ENCODE peak calls at places on chromosomes 11 and 22, in seven cellular contexts. O, A, E, L, M, R and F are unnamed samples.

GRCh38 chr22:30325724-30326703 is 727 bp downstream of the TBC1D10A start:
- DNase-seq in E (no peak), A (no peak), O (peak), L (peak), R (peak), M (no peak), F (no peak)

GRCh38 chr11:121582296-121582695 is 129.5 kb upstream of the SORL1-AS1 start:
- DNase-seq in L (no peak), O (no peak), M (no peak), R (no peak), A (no peak), E (no peak), F (no peak)

GRCh38 chr11:13224324-13224723 is 53.3 kb upstream of the BMAL1 start:
- DNase-seq in R (no peak), L (no peak), A (no peak), O (no peak), M (no peak), E (no peak), F (no peak)

GRCh38 chr11:31872074-31872440 is 60.9 kb upstream of the PAX6 start:
- DNase-seq in A (no peak), M (no peak), L (no peak), O (no peak), E (no peak), R (no peak), F (no peak)

GRCh38 chr11:113977701-113978100 is 2.8 kb downstream of the HTR3A start:
- DNase-seq in R (no peak), O (no peak), A (no peak), M (no peak), E (no peak), L (peak), F (no peak)

GRCh38 chr22:39176067-39176621 is 23.7 kb upstream of the CBX7 start:
- DNase-seq in O (peak), E (no peak), R (peak), L (no peak), M (peak), A (peak), F (peak)

GRCh38 chr11:129996113-129996870 is 6.3 kb downstream of the PRDM10 start:
- DNase-seq in R (no peak), M (no peak), L (no peak), A (no peak), O (peak), E (no peak), F (no peak)

GRCh38 chr11:79081441-79082124 is 359.2 kb downstream of the TENM4 start:
- DNase-seq in O (no peak), R (no peak), E (no peak), M (no peak), A (no peak), L (no peak), F (no peak)

GRCh38 chr11:77299528-77299993 is 1.9 kb downstream of the GDPD4 start:
- DNase-seq in L (no peak), E (no peak), A (no peak), O (no peak), R (peak), M (no peak), F (no peak)

GRCh38 chr11:44983786-44984185 is 33.1 kb upstream of the TP53I11 start:
- DNase-seq in E (no peak), A (no peak), O (no peak), M (no peak), R (no peak), L (no peak), F (no peak)

GRCh38 chr11:69867076-69868002 is 48.1 kb upstream of the FGF3 start:
- DNase-seq in E (no peak), L (no peak), R (peak), O (no peak), M (no peak), A (no peak), F (no peak)

GRCh38 chr11:65504671-65505433 is 6.0 kb downstream of the MALAT1 start:
- DNase-seq in A (no peak), O (no peak), E (no peak), M (no peak), L (no peak), R (no peak), F (no peak)

GRCh38 chr11:119764108-119764874 is 35.3 kb upstream of the NECTIN1 start:
- DNase-seq in M (peak), R (peak), E (no peak), O (no peak), L (no peak), A (no peak), F (peak)

GRCh38 chr22:36156515-36157419 is 3.8 kb downstream of the APOL3 start:
- DNase-seq in A (peak), E (no peak), L (peak), O (peak), R (peak), M (peak), F (peak)

DNA sequence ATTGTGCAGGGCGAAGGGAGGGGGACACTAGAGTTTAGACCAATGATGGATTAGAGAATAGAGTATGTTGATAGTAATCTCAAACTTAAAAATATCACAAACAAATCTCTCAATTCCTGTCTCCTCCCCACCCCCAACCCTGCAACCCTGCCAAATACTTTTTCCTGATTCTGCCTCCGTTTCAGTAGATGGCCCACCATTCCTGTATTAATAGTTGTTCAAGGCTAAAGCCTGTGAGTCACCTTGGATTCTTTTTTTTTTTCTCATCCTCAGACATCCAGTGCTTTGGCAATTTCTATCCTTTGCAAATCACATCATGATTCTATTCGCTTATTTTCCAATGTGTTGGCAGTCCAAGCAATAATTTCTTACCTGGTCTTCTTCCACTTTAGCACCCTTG is 207.9 kb downstream of the DYNC2H1 start:
- DNase-seq in A (no peak), E (no peak), L (no peak), M (no peak), R (no peak), O (no peak), F (no peak)
- H3K27ac ChIP-seq in A (no peak), E (no peak), L (no peak), M (no peak), R (no peak), O (no peak), F (no peak)

GRCh38 chr22:47841166-47841565 is 1078.7 kb downstream of the TBC1D22A start:
- DNase-seq in R (no peak), A (no peak), L (no peak), M (no peak), E (no peak), O (no peak), F (no peak)

GRCh38 chr22:47835726-47836125 is 1073.3 kb downstream of the TBC1D22A start:
- DNase-seq in O (no peak), M (no peak), R (no peak), A (no peak), L (no peak), E (no peak), F (no peak)

GRCh38 chr22:47839586-47840245 is 1077.3 kb downstream of the TBC1D22A start:
- DNase-seq in M (no peak), O (no peak), L (no peak), R (no peak), E (no peak), A (no peak), F (no peak)

GRCh38 chr22:47836957-47837356 is 1074.5 kb downstream of the TBC1D22A start:
- DNase-seq in E (no peak), L (no peak), M (no peak), O (no peak), A (no peak), R (no peak), F (no peak)

GRCh38 chr22:47837703-47838102 is 1075.3 kb downstream of the TBC1D22A start:
- DNase-seq in M (no peak), E (no peak), A (no peak), O (no peak), R (no peak), L (no peak), F (no peak)
- TF ChIP-seq CTCF in M (peak), E (peak), A (no peak), O (no peak), R (peak), L (no peak), F (peak)

DNA sequence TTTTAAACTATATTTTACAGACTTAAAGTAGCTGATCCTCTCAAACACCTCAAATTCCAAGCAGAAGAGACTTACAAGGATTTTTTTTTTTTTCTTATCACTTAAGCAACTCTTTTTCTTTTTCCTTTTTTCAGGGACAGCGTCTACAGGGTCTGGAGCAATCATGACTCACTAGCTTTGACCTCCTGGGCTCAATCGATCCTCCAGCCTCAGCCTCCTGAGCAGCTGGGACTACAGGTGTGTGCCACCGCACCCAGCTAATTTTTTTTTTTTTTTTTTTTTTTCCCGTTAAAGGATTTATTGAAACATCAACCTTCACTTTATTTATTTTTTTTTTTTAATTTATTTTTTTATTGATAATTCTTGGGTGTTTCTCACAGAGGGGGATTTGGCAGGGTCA is 4.5 kb upstream of the MACROD1 start:
- DNase-seq in M (no peak), O (no peak), E (no peak), R (no peak), L (no peak), A (no peak), F (no peak)
- H3K27ac ChIP-seq in M (no peak), O (no peak), E (no peak), R (no peak), L (no peak), A (no peak), F (no peak)

DNA sequence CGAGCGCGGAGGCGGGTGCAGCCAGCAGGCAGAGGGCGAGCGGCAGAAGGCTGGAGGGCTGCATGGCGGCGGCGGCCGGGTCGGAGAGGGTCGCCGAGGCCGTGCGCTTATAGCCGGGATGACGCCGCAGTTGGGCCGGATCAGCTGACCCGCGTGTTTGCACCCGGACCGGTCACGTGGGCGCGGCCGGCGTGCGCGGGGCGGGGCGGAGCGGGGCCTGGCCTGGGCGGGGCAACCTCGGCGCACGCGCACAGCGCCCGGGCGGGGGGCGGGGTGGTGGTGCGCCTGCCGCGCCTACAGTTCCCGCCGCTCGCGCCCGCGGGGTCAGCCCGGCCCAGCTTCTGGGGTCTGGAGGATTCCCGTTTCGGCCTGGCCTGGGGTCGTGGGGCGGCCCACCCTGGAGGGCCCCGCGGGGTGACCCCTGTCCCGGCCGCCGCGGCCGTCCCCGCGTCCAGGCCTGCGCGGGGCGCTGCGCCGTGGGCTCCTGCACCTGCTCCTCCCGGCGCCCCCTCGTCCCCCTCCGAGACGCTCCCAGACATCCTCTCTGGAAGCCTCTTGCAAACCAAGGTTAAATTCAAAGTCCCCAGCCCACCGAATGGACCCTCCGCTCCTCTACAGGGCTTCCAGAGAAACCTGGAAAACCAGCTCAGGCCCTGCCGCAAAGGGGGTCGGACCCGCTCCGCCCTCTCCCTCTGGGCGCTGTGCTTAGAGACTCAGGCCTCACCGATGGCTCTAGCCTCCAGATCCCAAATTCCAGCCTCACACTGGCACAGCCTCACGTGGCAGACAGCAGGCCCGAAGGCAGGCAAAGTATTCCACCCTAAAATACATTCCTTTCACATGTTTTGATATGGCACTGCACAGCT is at the start of gene CTSD:
- DNase-seq in A (peak), M (peak), L (peak), E (no peak), R (peak), O (peak), F (peak)
- TF ChIP-seq CTCF in A (no peak), M (no peak), L (no peak), E (no peak), R (no peak), O (no peak), F (no peak)

GRCh38 chr22:37351268-37351667 is 69.0 kb downstream of the CYTH4 start:
- DNase-seq in O (no peak), L (no peak), E (no peak), A (no peak), R (no peak), M (no peak), F (no peak)

GRCh38 chr22:37355174-37355573 is 72.1 kb downstream of the ELFN2 start:
- DNase-seq in M (no peak), L (no peak), O (no peak), E (no peak), R (no peak), A (no peak), F (no peak)

GRCh38 chr22:37354271-37355069 is 72.2 kb downstream of the CYTH4 start:
- DNase-seq in E (no peak), A (no peak), O (no peak), R (no peak), M (no peak), L (no peak), F (no peak)

GRCh38 chr22:37353839-37354238 is 71.5 kb downstream of the CYTH4 start:
- DNase-seq in O (no peak), R (no peak), A (no peak), E (no peak), M (no peak), L (no peak), F (no peak)

DNA sequence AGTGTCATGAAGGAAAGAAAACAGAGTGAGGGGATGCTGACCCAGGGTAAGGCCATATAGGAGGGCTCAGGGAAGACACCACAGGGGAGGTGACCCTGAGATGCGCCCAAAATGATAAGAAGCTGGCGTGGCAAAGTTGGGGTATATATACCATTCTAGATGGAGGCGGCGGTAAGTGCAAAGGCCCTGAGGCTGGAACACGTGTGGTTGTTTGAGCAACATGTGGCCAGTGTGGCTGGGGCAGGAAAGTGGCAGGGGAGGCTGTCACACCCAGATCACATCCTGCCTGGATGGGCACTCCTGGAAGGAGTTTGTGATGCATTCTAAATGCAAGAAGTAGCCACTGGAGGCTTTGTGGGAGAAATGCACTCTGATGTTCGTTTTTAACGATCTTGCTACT is 70.2 kb downstream of the CYTH4 start:
- DNase-seq in A (no peak), L (no peak), E (no peak), O (no peak), R (no peak), M (no peak), F (no peak)
- H3K27ac ChIP-seq in A (no peak), L (no peak), E (no peak), O (no peak), R (no peak), M (no peak), F (no peak)